ENCODE peak calls at places on chromosomes 12 and 14, in six cellular contexts. Q is H1, E is NCI-H1105 treated with DMSO at 0.1 percent for 48 hours, W is activated T-cell treated with anti-CD3 and anti-CD28 coated beads for 4 hours, U is T follicular helper cell, M is EL. G is an unnamed sample.

GRCh38 chr14:39276579-39277114 is 42.9 kb downstream of the MIA2 start:
- DNase-seq in E (no peak), Q (no peak), M (no peak), W (no peak), U (no peak), G (no peak)

GRCh38 chr12:54210400-54210790 is 21.6 kb upstream of the SMUG1 start:
- DNase-seq in M (no peak), U (no peak), Q (no peak), W (no peak), E (no peak), G (no peak)

GRCh38 chr14:99728981-99729451 is 44.9 kb downstream of the CYP46A1 start:
- DNase-seq in M (no peak), W (no peak), U (no peak), Q (no peak), E (no peak), G (no peak)

GRCh38 chr12:68559246-68559645 is 51.5 kb upstream of the RAP1B start:
- DNase-seq in M (peak; percentile 43), Q (no peak), W (no peak), E (no peak), U (no peak), G (peak; percentile 36)

GRCh38 chr12:50934371-50934851 is 17.9 kb upstream of the HIGD1C start:
- DNase-seq in E (no peak), Q (no peak), W (no peak), U (no peak), M (no peak), G (no peak)

GRCh38 chr14:95662376-95663186 is 23.6 kb upstream of the TCL1B start:
- DNase-seq in U (no peak), E (no peak), Q (no peak), W (no peak), M (no peak), G (no peak)

GRCh38 chr12:14913381-14913781 is 25.0 kb downstream of the ERP27 start:
- DNase-seq in W (no peak), Q (no peak), E (no peak), U (no peak), M (no peak), G (no peak)

GRCh38 chr12:130351331-130351730 is 13.6 kb downstream of the PIWIL1 start:
- DNase-seq in M (no peak), U (no peak), E (no peak), W (no peak), Q (no peak), G (no peak)

GRCh38 chr12:43847427-43847826 is 11.5 kb downstream of the TMEM117 start:
- DNase-seq in Q (no peak), W (no peak), U (no peak), M (peak; percentile 47), E (no peak), G (peak; percentile 41)

GRCh38 chr12:97151481-97151880 is 244.4 kb downstream of the NEDD1 start:
- DNase-seq in U (no peak), E (no peak), Q (no peak), W (no peak), M (peak; percentile 2), G (no peak)

GRCh38 chr14:33776871-33777270 is 174.0 kb downstream of the EGLN3 start:
- DNase-seq in Q (no peak), W (no peak), U (no peak), M (no peak), E (no peak), G (no peak)

GRCh38 chr12:22537000-22537544 is 7.3 kb downstream of the C2CD5 start:
- DNase-seq in W (no peak), M (no peak), E (no peak), U (no peak), Q (no peak), G (no peak)

GRCh38 chr12:132904718-132905328 is 17.4 kb upstream of the CHFR start:
- DNase-seq in Q (peak; percentile 75), E (no peak), U (peak; percentile 85), M (peak; percentile 26), W (peak; percentile 89), G (no peak)

GRCh38 chr12:52081263-52081733 is 1.8 kb downstream of the SMIM41 start:
- DNase-seq in U (no peak), E (peak; percentile 58), W (no peak), M (no peak), Q (no peak), G (no peak)

GRCh38 chr14:76908834-76909233 is 82.6 kb downstream of the LRRC74A start:
- DNase-seq in W (no peak), E (no peak), U (no peak), Q (no peak), M (no peak), G (no peak)

GRCh38 chr14:89187501-89187900 is 229.5 kb downstream of the FOXN3 start:
- DNase-seq in E (no peak), M (no peak), Q (no peak), U (no peak), W (no peak), G (no peak)

G was measured in IMR-90.